ENCODE peak calls at places on chromosomes 4 and X, in five cellular contexts. B is heart right ventricle, P is H9, U is spleen, K is coronary artery. W is an unnamed sample.

GRCh38 chrX:11406109-11406755 is 113.0 kb downstream of the AMELX start:
- DNase-seq in B (no peak), P (no peak), U (no peak), K (no peak), W (no peak)

GRCh38 chr4:3861720-3862639 is 95.8 kb downstream of the ADRA2C start:
- DNase-seq in B (no peak), P (no peak), U (no peak), K (no peak), W (no peak)

GRCh38 chr4:10974371-10974770 is 289.8 kb upstream of the CLNK start:
- DNase-seq in B (no peak), P (no peak), U (no peak), K (no peak), W (no peak)

GRCh38 chr4:54065282-54066087 is 1.1 kb upstream of the CHIC2 start:
- DNase-seq in B (no peak), P (no peak), U (no peak), K (no peak), W (no peak)

GRCh38 chr4:123477804-123478209 is 81.2 kb downstream of the SPRY1 start:
- DNase-seq in B (peak), P (no peak), U (no peak), K (no peak), W (no peak)

GRCh38 chr4:34878961-34879360 is 1365.4 kb downstream of the ARAP2 start:
- DNase-seq in B (no peak), P (peak), U (no peak), K (no peak), W (no peak)

GRCh38 chr4:8774071-8774470 is 97.6 kb downstream of the HMX1 start:
- DNase-seq in B (no peak), P (no peak), U (peak), K (no peak), W (no peak)

GRCh38 chr4:13445841-13446790 is 38.0 kb downstream of the RAB28 start:
- DNase-seq in B (no peak), P (peak), U (peak), K (no peak), W (no peak)

GRCh38 chr4:137070614-137071013 is 461.7 kb downstream of the PCDH18 start:
- DNase-seq in B (no peak), P (peak), U (peak), K (no peak), W (no peak)

GRCh38 chr4:114180481-114180880 is 201.0 kb upstream of the ARSJ start:
- DNase-seq in B (peak), P (peak), U (no peak), K (no peak), W (no peak)

GRCh38 chr4:107801766-107802211 is 22.9 kb upstream of the SGMS2 start:
- DNase-seq in B (no peak), P (no peak), U (no peak), K (no peak), W (peak)

GRCh38 chrX:133970021-133970550 is 15.3 kb downstream of the GPC3 start:
- DNase-seq in B (no peak), P (no peak), U (no peak), K (no peak), W (no peak)

GRCh38 chr4:91502365-91502764 is 801.4 kb upstream of the GRID2 start:
- DNase-seq in B (no peak), P (no peak), U (no peak), K (no peak), W (peak)

GRCh38 chrX:41441934-41442823 is 5.0 kb upstream of the NYX start:
- DNase-seq in B (peak), P (peak), U (peak), K (peak), W (peak)

GRCh38 chr4:764405-765169 is 59.0 kb downstream of the PCGF3 start:
- DNase-seq in B (no peak), P (no peak), U (no peak), K (no peak), W (no peak)

GRCh38 chr4:156723951-156724668 is 247.5 kb downstream of the PDGFC start:
- DNase-seq in B (no peak), P (no peak), U (peak), K (no peak), W (no peak)

GRCh38 chr4:112125416-112125815 is 19.8 kb upstream of the FAM241A start:
- DNase-seq in B (no peak), P (no peak), U (no peak), K (no peak), W (no peak)

GRCh38 chr4:38456096-38456495 is 207.9 kb upstream of the KLF3 start:
- DNase-seq in B (no peak), P (no peak), U (no peak), K (no peak), W (no peak)

GRCh38 chrX:155094468-155095061 is 23.3 kb downstream of the BRCC3 start:
- DNase-seq in B (no peak), P (no peak), U (no peak), K (no peak), W (no peak)

GRCh38 chrX:41333744-41333993 is 293 bp upstream of the DDX3X start:
- DNase-seq in B (peak), P (no peak), U (no peak), K (no peak), W (peak)

GRCh38 chrX:14039344-14039743 is 9.7 kb upstream of the GEMIN8 start:
- DNase-seq in B (peak), P (no peak), U (no peak), K (no peak), W (no peak)

GRCh38 chrX:139930923-139931645 is 1.8 kb downstream of the ATP11C start:
- DNase-seq in B (no peak), P (no peak), U (peak), K (no peak), W (no peak)

GRCh38 chr4:67104145-67104544 is 441.2 kb downstream of the CENPC start:
- DNase-seq in B (no peak), P (no peak), U (no peak), K (no peak), W (no peak)
- H3K27ac ChIP-seq in B (no peak), P (no peak), U (no peak), K (no peak), W (no peak)

DNA sequence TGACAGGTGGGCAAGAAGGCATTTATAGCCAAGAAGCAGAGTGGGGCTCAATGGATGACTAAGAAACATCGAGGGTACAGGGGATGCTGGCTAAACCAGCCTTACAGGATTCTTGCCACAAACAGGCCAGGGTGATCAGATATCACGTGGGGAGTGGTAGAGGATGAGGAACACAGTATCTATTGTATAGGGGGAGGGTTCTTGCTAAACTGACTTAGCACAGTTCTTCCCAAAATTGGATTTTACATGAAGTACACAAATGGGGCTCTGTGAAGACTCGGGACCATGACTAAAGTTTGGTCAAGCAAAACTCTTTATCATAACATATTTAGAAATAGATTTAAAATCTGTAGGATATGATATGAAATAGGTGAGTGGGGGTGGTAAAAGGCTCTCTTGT is 144.0 kb upstream of the ATOH1 start:
- DNase-seq in B (no peak), P (no peak), U (no peak), K (no peak), W (no peak)
- H3K27ac ChIP-seq in B (no peak), P (no peak), U (no peak), K (no peak), W (no peak)

GRCh38 chrX:109830704-109831206 is 97.7 kb upstream of the ACSL4 start:
- DNase-seq in B (no peak), P (no peak), U (no peak), K (no peak), W (no peak)
- H3K27ac ChIP-seq in B (no peak), P (no peak), U (no peak), K (no peak), W (no peak)

GRCh38 chr4:74112399-74113090 is 13.6 kb upstream of the CXCL2 start:
- DNase-seq in B (no peak), P (no peak), U (no peak), K (no peak), W (no peak)

GRCh38 chr4:74111576-74111975 is 12.6 kb upstream of the CXCL2 start:
- DNase-seq in B (no peak), P (no peak), U (no peak), K (no peak), W (no peak)

GRCh38 chr4:74110670-74111069 is 11.7 kb upstream of the CXCL2 start:
- DNase-seq in B (no peak), P (no peak), U (no peak), K (no peak), W (no peak)

GRCh38 chr4:74109894-74110605 is 11.1 kb upstream of the CXCL2 start:
- DNase-seq in B (no peak), P (no peak), U (no peak), K (no peak), W (peak)

DNA sequence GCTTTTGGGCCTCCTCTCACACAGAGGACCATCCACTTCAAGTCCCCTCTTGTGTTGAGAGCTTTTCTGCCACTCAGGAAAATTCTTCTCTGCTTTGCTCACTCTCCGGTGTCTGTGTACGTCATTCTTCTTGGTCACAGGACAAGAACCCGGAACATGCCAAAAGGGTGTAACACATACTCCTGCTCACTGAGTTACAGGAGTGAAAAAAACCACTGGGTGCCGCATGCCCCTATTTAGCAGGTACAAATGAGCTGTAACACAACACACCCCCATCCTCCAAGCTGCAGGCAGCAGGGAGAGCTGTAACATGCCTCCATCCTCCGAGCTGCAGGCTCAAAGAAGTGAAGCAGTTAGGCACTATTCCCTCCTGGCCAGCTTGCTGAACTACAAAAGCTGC is 13.0 kb upstream of the CXCL2 start:
- DNase-seq in B (peak), P (peak), U (no peak), K (no peak), W (peak)
- H3K27ac ChIP-seq in B (peak), P (no peak), U (no peak), K (peak), W (peak)

GRCh38 chr4:2402941-2403340 is 15.5 kb downstream of the ZFYVE28 start:
- DNase-seq in B (no peak), P (no peak), U (no peak), K (no peak), W (no peak)

GRCh38 chr4:2402053-2402452 is 16.4 kb downstream of the ZFYVE28 start:
- DNase-seq in B (peak), P (peak), U (no peak), K (no peak), W (no peak)

GRCh38 chr4:2402453-2402852 is 16.0 kb downstream of the ZFYVE28 start:
- DNase-seq in B (no peak), P (no peak), U (no peak), K (no peak), W (no peak)

GRCh38 chr4:2400841-2401609 is 17.4 kb downstream of the ZFYVE28 start:
- DNase-seq in B (no peak), P (no peak), U (no peak), K (no peak), W (no peak)

DNA sequence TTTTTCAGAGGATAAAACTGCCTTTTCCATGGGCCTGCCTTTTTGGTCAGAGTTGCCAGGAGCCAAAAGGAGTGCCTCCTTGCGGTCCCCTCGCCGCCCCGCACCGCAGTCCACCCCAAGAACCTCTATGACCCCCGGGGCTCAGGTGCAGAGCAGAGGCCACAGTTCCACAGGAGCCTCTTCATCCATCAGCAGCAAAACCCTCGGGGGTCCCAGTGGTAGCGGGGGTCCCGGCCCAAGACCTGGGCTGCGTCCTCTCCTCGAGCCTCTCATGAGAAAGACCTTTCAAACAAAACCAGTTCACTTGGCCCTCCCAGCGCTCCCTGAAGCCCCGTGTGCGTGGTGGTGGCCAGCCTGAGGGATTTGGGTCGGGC is 16.8 kb downstream of the ZFYVE28 start:
- DNase-seq in B (no peak), P (no peak), U (no peak), K (no peak), W (no peak)
- H3K27ac ChIP-seq in B (no peak), P (no peak), U (no peak), K (no peak), W (no peak)

GRCh38 chr4:151031831-151032605 is 16.9 kb upstream of the LRBA start:
- DNase-seq in B (no peak), P (no peak), U (no peak), K (no peak), W (peak)

GRCh38 chr4:151034829-151035228 is 19.7 kb upstream of the LRBA start:
- DNase-seq in B (no peak), P (no peak), U (no peak), K (no peak), W (no peak)

GRCh38 chr4:151025759-151026158 is 10.7 kb upstream of the LRBA start:
- DNase-seq in B (no peak), P (no peak), U (no peak), K (no peak), W (no peak)

GRCh38 chr4:151035321-151035720 is 20.2 kb upstream of the LRBA start:
- DNase-seq in B (no peak), P (no peak), U (no peak), K (no peak), W (peak)

GRCh38 chr4:151029537-151029936 is 14.5 kb upstream of the LRBA start:
- DNase-seq in B (no peak), P (no peak), U (no peak), K (no peak), W (no peak)
- H3K27ac ChIP-seq in B (no peak), P (no peak), U (no peak), K (no peak), W (no peak)

DNA sequence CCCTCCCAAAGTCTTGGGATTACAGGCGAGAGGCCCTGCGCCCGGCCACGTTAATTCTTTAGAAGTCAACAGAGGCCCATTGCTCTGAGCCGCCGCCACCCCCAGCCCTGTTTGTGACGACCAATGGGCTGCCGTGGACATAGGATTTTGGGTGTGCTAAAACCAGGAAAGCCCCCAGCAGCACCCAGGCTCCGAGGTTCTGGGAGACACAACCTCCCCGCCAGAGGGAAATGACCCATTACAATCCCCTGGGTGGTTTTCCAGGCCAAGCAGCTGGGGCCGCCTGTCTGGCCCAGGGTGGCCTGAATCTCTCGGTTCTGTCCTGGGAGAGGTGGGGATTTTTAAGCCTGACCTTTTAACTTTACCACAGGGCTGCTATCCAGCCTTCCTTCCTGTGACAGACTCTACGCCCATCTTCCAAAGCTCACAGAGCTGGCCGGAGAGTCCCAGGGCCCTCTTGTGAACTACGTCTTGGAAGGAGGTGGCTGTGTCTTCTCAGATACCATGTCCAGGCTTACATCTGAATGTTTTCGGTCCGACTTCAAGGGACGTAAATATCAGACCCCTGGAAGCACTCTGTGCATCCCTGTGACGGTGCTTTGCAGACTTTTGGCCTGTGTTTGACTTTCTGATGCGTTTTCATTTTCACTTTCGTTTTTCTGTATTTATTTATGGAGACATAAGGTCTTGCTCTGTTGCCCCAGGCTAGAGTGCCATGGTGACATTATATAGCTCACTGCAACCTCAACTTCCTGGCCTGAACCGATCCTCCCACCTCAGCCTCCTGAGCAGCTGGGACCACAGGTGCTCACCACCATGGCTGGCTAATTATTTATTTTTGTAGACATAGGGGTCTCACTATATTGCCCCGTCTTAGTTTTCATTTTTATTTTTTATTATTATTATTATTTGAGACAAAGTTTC is 36.0 kb downstream of the P2RY8 start:
- DNase-seq in B (no peak), P (no peak), U (peak), K (peak), W (no peak)
- H3K27ac ChIP-seq in B (peak), P (no peak), U (peak), K (no peak), W (no peak)

DNA sequence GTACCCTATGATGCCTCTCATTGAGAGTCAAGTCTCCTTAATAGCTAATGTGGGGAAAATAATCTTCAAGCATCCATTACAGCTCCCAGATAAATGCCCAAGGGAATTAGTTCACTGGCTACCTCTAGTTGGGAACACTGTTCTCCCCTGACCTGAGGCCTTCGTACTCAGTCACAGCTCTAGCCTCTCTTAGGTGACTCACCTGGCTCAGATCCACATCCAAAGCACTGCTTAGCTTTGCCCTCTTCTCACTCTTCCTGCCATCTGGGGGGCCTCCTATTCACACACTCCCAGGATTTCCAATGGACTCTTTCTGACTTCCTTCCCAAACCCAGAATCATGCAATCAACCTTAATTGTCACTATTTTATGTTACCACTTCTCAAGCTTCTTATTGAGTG is 311.3 kb downstream of the PPP1R2C start:
- DNase-seq in B (no peak), P (no peak), U (no peak), K (no peak), W (no peak)
- H3K27ac ChIP-seq in B (no peak), P (no peak), U (no peak), K (no peak), W (no peak)

W was measured in epithelial cell of prostate.